ENCODE peak calls at places on chromosomes 2 and 18, in four cellular contexts. G, H, Q and L are unnamed samples.

GRCh38 chr2:165193178-165193777 is 10.6 kb downstream of the SCN3A start:
- DNase-seq in H (no peak), G (no peak), Q (no peak), L (no peak)

GRCh38 chr2:212842544-212843185 is 304.1 kb upstream of the ERBB4 start:
- DNase-seq in H (no peak), G (no peak), Q (no peak), L (no peak)

GRCh38 chr2:121717529-121717928 is 19.1 kb downstream of the NIFK start:
- DNase-seq in G (no peak), Q (no peak), H (no peak), L (no peak)

GRCh38 chr2:240387669-240388358 is 47.6 kb upstream of the GPC1 start:
- DNase-seq in H (peak; percentile 26), G (no peak), Q (peak; percentile 75), L (peak; percentile 84)

GRCh38 chr2:114025030-114025429 is 135.1 kb downstream of the ACTR3 start:
- DNase-seq in Q (no peak), H (no peak), G (no peak), L (no peak)

GRCh38 chr18:68734311-68734710 is 19.4 kb upstream of the TMX3 start:
- DNase-seq in H (no peak), Q (no peak), G (no peak), L (no peak)

GRCh38 chr2:43307046-43307445 is 80.6 kb upstream of the ZFP36L2 start:
- DNase-seq in H (no peak), G (no peak), Q (no peak), L (no peak)

GRCh38 chr2:219598308-219599078 is 836 bp downstream of the STK11IP start:
- DNase-seq in H (peak; percentile 29), Q (no peak), G (peak; percentile 23), L (no peak)

GRCh38 chr2:128552806-128553551 is 234.3 kb upstream of the HS6ST1 start:
- DNase-seq in G (peak; percentile 45), H (no peak), Q (no peak), L (no peak)

GRCh38 chr2:120823551-120823950 is 87.9 kb downstream of the GLI2 start:
- DNase-seq in G (no peak), Q (no peak), H (no peak), L (no peak)

GRCh38 chr18:48541026-48541746 is 2.4 kb downstream of the CTIF start:
- DNase-seq in H (peak; percentile 70), G (peak; percentile 74), Q (peak; percentile 86), L (no peak)

GRCh38 chr2:223297788-223298187 is 245.8 kb downstream of the KCNE4 start:
- DNase-seq in G (no peak), H (no peak), Q (no peak), L (peak; percentile 1)

GRCh38 chr2:204187513-204188088 is 251.0 kb downstream of the ICOS start:
- DNase-seq in G (no peak), H (no peak), Q (no peak), L (no peak)

GRCh38 chr2:144132357-144132756 is 387.6 kb downstream of the ZEB2 start:
- DNase-seq in H (no peak), Q (no peak), G (no peak), L (no peak)

GRCh38 chr2:55047677-55048299 is 2.5 kb downstream of the RTN4 start:
- DNase-seq in Q (no peak), G (peak; percentile 37), H (peak; percentile 20), L (no peak)

GRCh38 chr2:74585406-74586182 is 31.1 kb downstream of the DOK1 start:
- DNase-seq in Q (peak; percentile 46), H (no peak), G (peak; percentile 54), L (no peak)

GRCh38 chr2:126649101-126649500 is 6.9 kb upstream of the GYPC start:
- DNase-seq in G (no peak), Q (no peak), H (no peak), L (no peak)

GRCh38 chr18:59651071-59651470 is 46.2 kb downstream of the CCBE1 start:
- DNase-seq in G (no peak), Q (no peak), H (no peak), L (no peak)

GRCh38 chr18:41378628-41379027 is 576.4 kb upstream of the PIK3C3 start:
- DNase-seq in G (no peak), Q (no peak), H (no peak), L (no peak)

GRCh38 chr18:76134631-76135030 is 360.4 kb downstream of the ZNF516 start:
- DNase-seq in Q (no peak), G (no peak), H (no peak), L (no peak)

GRCh38 chr2:102492006-102492405 is 19.0 kb downstream of the SLC9A4 start:
- DNase-seq in G (no peak), Q (no peak), H (no peak), L (no peak)

GRCh38 chr18:34976899-34977786 is 64.1 kb upstream of the MAPRE2 start:
- DNase-seq in H (peak; percentile 85), G (peak; percentile 86), Q (peak; percentile 85), L (no peak)

GRCh38 chr2:133680399-133681044 is 112.3 kb upstream of the NCKAP5 start:
- DNase-seq in H (no peak), G (no peak), Q (no peak), L (no peak)

GRCh38 chr2:43370146-43370545 is 143.7 kb upstream of the ZFP36L2 start:
- DNase-seq in H (no peak), Q (no peak), G (no peak), L (no peak)

GRCh38 chr2:201228912-201229290 is 31.4 kb upstream of the CASP8 start:
- DNase-seq in H (no peak), Q (no peak), G (no peak), L (no peak)

GRCh38 chr2:207254526-207255464 is 89.0 kb upstream of the KLF7 start:
- DNase-seq in Q (no peak), H (no peak), G (no peak), L (no peak)

GRCh38 chr2:1756456-1756855 is 12.1 kb upstream of the PXDN start:
- DNase-seq in G (no peak), Q (no peak), H (no peak), L (no peak)

GRCh38 chr2:23380562-23381065 is 4.4 kb upstream of the KLHL29 start:
- DNase-seq in H (no peak), Q (no peak), G (no peak), L (no peak)

GRCh38 chr18:23627325-23627724 is 35.4 kb downstream of the ANKRD29 start:
- DNase-seq in G (no peak), H (no peak), Q (no peak), L (peak; percentile 84)

GRCh38 chr18:74539289-74539688 is 5.0 kb downstream of the CNDP1 start:
- DNase-seq in H (no peak), G (no peak), Q (no peak), L (no peak)

GRCh38 chr2:102120261-102121259 is 22.0 kb upstream of the IL1R1 start:
- DNase-seq in H (peak; percentile 37), Q (no peak), G (peak; percentile 49), L (no peak)

GRCh38 chr2:98697651-98698337 is 33.1 kb downstream of the MGAT4A start:
- DNase-seq in Q (no peak), H (no peak), G (no peak), L (no peak)

GRCh38 chr2:98691307-98691706 is 39.6 kb downstream of the MGAT4A start:
- DNase-seq in G (no peak), H (no peak), Q (no peak), L (peak; percentile 3)

GRCh38 chr2:98692090-98692991 is 38.6 kb downstream of the MGAT4A start:
- DNase-seq in H (no peak), G (no peak), Q (no peak), L (no peak)

GRCh38 chr2:98696167-98696566 is 34.8 kb downstream of the MGAT4A start:
- DNase-seq in Q (no peak), H (no peak), G (no peak), L (no peak)

GRCh38 chr2:98693477-98693876 is 37.5 kb downstream of the MGAT4A start:
- DNase-seq in G (no peak), Q (no peak), H (no peak), L (no peak)
- TF ChIP-seq CTCF in G (no peak), Q (no peak), H (no peak), L (no peak)

DNA sequence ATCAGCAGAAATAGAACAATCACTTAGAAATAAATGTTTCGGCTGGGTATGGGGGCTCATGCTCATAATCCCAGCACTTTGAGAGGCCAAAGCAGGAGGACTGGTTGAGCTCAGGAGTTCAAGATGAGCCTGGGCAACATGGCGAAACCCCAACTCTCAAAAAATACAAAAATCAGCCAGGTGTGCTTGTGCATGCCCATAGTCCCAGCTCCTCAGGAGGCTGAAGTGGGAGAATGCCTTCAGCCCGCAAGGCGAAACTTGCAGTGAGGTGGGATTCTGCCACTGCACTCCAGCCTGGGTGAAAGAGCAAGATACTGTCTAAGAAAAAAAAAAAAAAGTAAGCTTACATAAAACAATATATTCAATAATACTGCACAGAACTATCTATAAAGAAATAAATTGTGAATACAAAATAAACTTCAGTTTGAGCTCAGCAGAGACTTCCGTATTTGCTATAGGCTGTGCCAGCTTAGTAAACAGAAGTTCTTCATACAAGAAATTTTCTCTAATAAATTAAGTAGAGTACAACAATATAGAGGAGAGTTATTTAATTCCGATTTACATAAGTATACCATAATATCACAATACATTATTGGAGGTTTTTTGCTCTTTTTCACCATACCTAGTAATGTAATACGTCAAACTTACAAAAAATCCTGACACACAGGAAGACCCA is 43.6 kb downstream of the SRBD1 start:
- DNase-seq in Q (no peak), G (no peak), H (no peak), L (no peak)
- H3K4me3 ChIP-seq in Q (no peak overlapping the region), G (no peak overlapping the region), H (no peak overlapping the region), L (no peak overlapping the region)

GRCh38 chr2:105278654-105279053 is 37.1 kb downstream of the GPR45 start:
- DNase-seq in Q (no peak), H (no peak), G (no peak), L (no peak)
- TF ChIP-seq CTCF in Q (no peak), H (no peak), G (no peak), L (no peak)

DNA sequence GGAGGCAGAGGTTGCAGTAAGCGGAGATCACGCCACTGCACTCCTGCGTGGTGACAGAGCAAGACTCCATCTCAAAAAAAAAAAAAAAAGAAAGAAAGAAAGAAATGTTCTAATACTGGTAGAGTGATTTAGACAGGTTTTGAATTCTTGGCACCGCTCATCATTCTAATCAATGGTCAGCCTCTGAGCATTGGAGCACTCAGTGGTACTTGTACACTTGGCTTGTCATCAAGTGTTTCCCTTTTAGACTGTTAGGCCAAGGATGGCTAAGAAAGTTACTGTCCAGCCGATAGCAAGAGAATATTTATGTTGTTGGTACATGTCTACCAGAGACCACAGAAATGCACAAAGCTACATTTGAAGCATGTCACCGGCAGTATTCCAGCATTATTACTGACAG is 444.1 kb upstream of the RAB12 start:
- DNase-seq in G (peak; percentile 50), Q (no peak), H (no peak), L (no peak)
- H3K4me3 ChIP-seq in G (no peak overlapping the region), Q (no peak overlapping the region), H (no peak overlapping the region), L (no peak overlapping the region)